ENCODE peak calls at places on chromosomes 11 and 22, in nine cellular contexts. C is CD8-positive, alpha-beta T cell; D is adipocyte; T is aorta; S is foreskin fibroblast; W is psoas muscle; Z is tibial artery; F is dorsolateral prefrontal cortex; K is fibroblast of mammary gland. A is an unnamed sample.

GRCh38 chr22:29156507-29156906 is 49.2 kb upstream of the EMID1 start:
- DNase-seq in C (no peak), D (no peak), T (no peak), S (peak), W (no peak), Z (peak), F (no peak), K (peak), A (no peak)

GRCh38 chr11:130894322-130895025 is 21.8 kb downstream of the SNX19 start:
- DNase-seq in C (peak), D (peak), T (peak), S (peak), W (peak), Z (peak), F (peak), K (peak), A (peak)

GRCh38 chr11:69465236-69466000 is 16.0 kb upstream of the LINC01488 start:
- DNase-seq in C (no peak), D (no peak), T (peak), S (no peak), W (peak), Z (no peak), F (no peak), K (no peak), A (no peak)

GRCh38 chr11:23856654-23857053 is 640.2 kb upstream of the LUZP2 start:
- DNase-seq in C (no peak), D (peak), T (no peak), S (peak), W (no peak), Z (no peak), F (no peak), K (peak), A (no peak)

GRCh38 chr22:20595461-20595860 is 88.1 kb downstream of the MED15 start:
- DNase-seq in C (no peak), D (no peak), T (no peak), S (no peak), W (no peak), Z (no peak), F (no peak), K (no peak), A (no peak)

GRCh38 chr22:23315341-23315917 is 135.1 kb downstream of the BCR start:
- DNase-seq in C (peak), D (peak), T (peak), S (peak), W (peak), Z (peak), F (peak), K (peak), A (peak)

GRCh38 chr11:121328213-121328966 is 35.8 kb downstream of the SC5D start:
- DNase-seq in C (peak), D (no peak), T (no peak), S (no peak), W (no peak), Z (no peak), F (no peak), K (no peak), A (no peak)

GRCh38 chr11:116842117-116842516 is 4.7 kb upstream of the APOA1 start:
- DNase-seq in C (no peak), D (no peak), T (no peak), S (no peak), W (no peak), Z (no peak), F (no peak), K (no peak), A (no peak)

GRCh38 chr22:39546064-39546365 is 13.5 kb upstream of the RPS19BP1 start:
- DNase-seq in C (no peak), D (no peak), T (no peak), S (no peak), W (no peak), Z (no peak), F (no peak), K (no peak), A (no peak)

GRCh38 chr11:119356349-119357031 is 10.0 kb upstream of the MFRP start:
- DNase-seq in C (peak), D (peak), T (peak), S (peak), W (peak), Z (peak), F (peak), K (peak), A (peak)

GRCh38 chr11:10444725-10445286 is 10.3 kb upstream of the AMPD3 start:
- DNase-seq in C (no peak), D (no peak), T (peak), S (no peak), W (no peak), Z (peak), F (no peak), K (no peak), A (no peak)

GRCh38 chr11:112128483-112129121 is 35.3 kb downstream of the IL18 start:
- DNase-seq in C (no peak), D (peak), T (peak), S (peak), W (peak), Z (no peak), F (no peak), K (peak), A (no peak)

GRCh38 chr22:20243545-20244249 is 24.4 kb downstream of the RTN4R start:
- DNase-seq in C (peak), D (peak), T (peak), S (peak), W (no peak), Z (no peak), F (peak), K (peak), A (peak)

GRCh38 chr11:130157840-130158239 is 1.7 kb upstream of the ST14 start:
- DNase-seq in C (no peak), D (no peak), T (no peak), S (no peak), W (no peak), Z (no peak), F (no peak), K (no peak), A (no peak)

GRCh38 chr11:126862664-126863247 is 137.8 kb downstream of the KIRREL3 start:
- DNase-seq in C (no peak), D (no peak), T (no peak), S (no peak), W (no peak), Z (no peak), F (no peak), K (no peak), A (no peak)

GRCh38 chr11:65254724-65255123 is 7.0 kb upstream of the POLA2 start:
- DNase-seq in C (no peak), D (no peak), T (no peak), S (no peak), W (no peak), Z (no peak), F (no peak), K (peak), A (no peak)

GRCh38 chr11:70415642-70416395 is 17.5 kb downstream of the CTTN start:
- DNase-seq in C (no peak), D (peak), T (no peak), S (peak), W (no peak), Z (no peak), F (no peak), K (peak), A (no peak)

GRCh38 chr22:45844949-45845613 is 131.9 kb downstream of the WNT7B start:
- DNase-seq in C (no peak), D (no peak), T (no peak), S (no peak), W (no peak), Z (no peak), F (no peak), K (no peak), A (no peak)

GRCh38 chr22:27797793-27798525 is 3.6 kb downstream of the MN1 start:
- DNase-seq in C (no peak), D (peak), T (peak), S (no peak), W (peak), Z (no peak), F (no peak), K (no peak), A (no peak)

GRCh38 chr11:122439911-122440782 is 215.4 kb upstream of the UBASH3B start:
- DNase-seq in C (no peak), D (peak), T (no peak), S (peak), W (peak), Z (peak), F (peak), K (peak), A (peak)
- H3K4me3 ChIP-seq in C (no peak), D (peak), T (peak), S (peak), W (peak), Z (peak), F (peak), K (peak), A (peak)

DNA sequence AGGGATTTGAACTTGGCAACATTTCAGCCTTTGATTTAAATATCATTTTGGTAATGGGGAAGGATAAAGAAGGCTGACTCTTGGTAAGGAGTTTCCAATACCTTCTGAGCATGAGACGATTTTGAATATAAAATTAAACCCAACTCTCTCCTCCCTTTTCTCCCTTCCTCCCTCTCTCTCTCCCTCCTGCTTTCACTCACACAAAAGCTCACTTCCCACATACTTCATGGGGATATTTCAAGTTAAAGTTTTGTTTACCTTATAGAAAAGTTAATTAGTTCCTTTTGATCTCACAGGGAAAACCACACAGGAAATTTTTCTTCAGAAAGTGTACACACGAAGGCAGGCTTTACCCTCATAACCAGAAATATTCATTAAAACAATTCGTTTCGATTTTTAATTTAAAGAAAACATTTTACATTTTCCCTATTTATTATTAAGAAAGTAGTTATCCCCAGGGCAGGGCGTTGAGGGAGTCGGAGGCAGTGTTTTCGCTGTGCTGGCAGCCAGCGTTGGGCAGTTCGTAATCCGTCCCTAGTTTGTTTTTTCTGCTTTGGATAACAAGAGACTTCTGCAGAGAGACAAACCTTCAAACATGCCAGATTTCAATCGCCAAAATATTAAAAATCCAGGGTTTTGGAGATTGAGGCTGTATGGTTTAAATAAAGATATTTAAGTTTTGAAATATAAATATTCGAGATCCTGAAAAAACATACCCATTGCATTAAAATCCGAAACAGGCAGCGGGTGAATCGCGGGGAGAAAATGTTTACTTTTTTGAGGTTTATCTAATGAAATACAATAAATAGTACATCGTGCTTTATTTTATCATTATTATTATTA is 25.3 kb upstream of the ALX4 start:
- DNase-seq in C (no peak), D (no peak), T (no peak), S (no peak), W (no peak), Z (no peak), F (no peak), K (no peak), A (no peak)
- H3K4me3 ChIP-seq in C (no peak), D (no peak), T (no peak), S (no peak), W (no peak), Z (no peak), F (no peak), K (no peak), A (no peak)

GRCh38 chr11:1854132-1854948 is 1.5 kb downstream of the LSP1 start:
- DNase-seq in C (no peak), D (no peak), T (no peak), S (no peak), W (peak), Z (no peak), F (no peak), K (no peak), A (no peak)

GRCh38 chr11:1854949-1855885 is 2.3 kb downstream of the LSP1 start:
- DNase-seq in C (no peak), D (no peak), T (no peak), S (no peak), W (no peak), Z (no peak), F (no peak), K (no peak), A (no peak)

GRCh38 chr11:1852885-1853284 is at the start of gene LSP1:
- DNase-seq in C (peak), D (no peak), T (peak), S (no peak), W (peak), Z (no peak), F (no peak), K (no peak), A (no peak)

GRCh38 chr11:1852271-1852877 is 510 bp upstream of the LSP1 start:
- DNase-seq in C (no peak), D (no peak), T (no peak), S (no peak), W (peak), Z (no peak), F (no peak), K (no peak), A (no peak)

DNA sequence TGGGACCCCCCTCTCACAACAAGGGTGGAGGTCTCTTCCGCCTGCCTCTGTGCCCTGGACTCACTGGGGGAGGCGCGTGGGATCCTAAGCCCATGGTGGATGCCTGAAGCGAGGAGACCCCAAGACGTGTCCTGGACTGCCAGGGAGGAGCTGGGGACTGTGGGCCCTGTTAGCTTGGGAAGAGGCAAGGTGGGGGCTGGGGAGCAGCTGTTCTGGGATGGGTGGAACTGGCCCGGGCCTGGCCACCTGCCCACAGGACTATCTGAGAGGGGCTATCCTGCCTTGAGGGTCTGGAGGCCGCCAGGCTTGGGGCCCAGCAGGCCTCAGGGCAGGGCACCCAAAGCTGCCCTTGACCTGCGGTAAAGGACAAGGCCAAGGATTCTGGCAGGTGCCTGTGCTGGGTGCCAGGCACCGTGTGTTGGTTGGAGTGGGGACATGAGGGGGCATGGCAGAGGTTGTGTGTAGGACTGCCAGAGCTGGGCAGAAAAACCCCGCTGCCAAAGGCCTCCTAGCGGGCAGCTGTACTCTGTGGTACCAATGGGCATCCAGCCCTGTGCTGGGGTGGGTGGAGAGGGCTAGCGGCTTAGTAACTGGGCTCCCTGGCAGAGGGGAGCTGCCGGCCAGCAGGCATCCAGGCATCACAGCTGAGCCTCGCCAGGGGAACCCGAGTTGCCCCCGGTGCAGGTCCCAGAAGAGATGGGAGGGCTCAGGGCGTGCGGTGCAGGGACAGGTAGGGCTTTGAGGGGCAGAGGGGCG is 670 bp downstream of the LSP1 start:
- DNase-seq in C (peak), D (no peak), T (no peak), S (no peak), W (no peak), Z (no peak), F (no peak), K (no peak), A (no peak)
- H3K4me3 ChIP-seq in C (peak), D (no peak), T (no peak), S (no peak), W (peak), Z (peak), F (no peak), K (no peak), A (no peak)

DNA sequence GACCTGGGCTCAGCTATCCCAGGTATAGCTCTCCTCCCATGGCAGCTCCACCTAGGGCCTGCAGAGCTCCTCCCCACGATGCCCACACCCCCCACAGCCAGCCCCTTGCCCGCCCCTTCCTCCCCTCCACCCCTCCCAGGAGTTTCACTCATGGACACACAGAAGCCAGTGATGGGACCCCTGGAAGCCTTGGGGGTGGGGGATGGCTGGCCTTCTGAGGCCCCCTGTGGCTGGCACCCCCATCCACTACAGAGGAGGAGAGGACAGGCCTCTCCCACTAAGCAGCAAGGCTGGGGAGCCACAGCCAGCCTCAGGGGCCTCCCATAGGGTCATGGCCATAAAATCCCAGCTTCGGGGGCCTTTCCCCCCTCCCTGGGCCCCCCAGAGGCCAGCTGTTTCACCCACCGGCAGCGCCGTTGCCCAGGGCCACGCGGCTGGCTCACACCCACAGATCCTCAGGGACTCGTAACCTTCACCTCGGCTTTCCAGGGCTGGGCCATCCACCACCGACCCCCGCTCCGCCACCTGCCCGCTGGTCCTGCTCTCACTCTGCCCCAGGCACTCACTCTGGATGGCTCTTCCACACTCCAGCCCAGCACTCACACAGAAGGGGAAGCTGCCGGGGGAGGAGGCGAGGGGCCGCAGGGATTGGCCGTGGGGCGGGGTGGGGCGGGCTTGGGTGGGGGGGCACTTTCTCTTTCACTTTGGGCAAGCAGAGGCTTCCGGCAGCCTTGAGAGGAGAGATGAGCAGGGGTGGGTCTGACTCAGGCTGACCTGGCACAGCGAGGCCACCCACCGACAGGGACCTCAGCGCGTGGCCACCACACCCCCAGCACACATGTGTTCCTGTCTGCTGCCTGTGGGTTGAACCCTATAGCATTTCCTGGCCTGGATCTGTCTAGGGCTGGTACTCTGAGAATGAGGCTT is 2.2 kb downstream of the SLC25A22 start:
- DNase-seq in C (peak), D (peak), T (peak), S (peak), W (peak), Z (peak), F (no peak), K (peak), A (peak)
- H3K4me3 ChIP-seq in C (peak), D (peak), T (peak), S (peak), W (peak), Z (peak), F (peak), K (peak), A (peak)

GRCh38 chr11:113774174-113774503 is 647 bp upstream of the ZW10 start:
- DNase-seq in C (no peak), D (no peak), T (no peak), S (no peak), W (no peak), Z (no peak), F (no peak), K (no peak), A (no peak)

GRCh38 chr11:113782134-113782533 is 2.5 kb downstream of the CLDN25 start:
- DNase-seq in C (no peak), D (no peak), T (no peak), S (no peak), W (no peak), Z (no peak), F (no peak), K (no peak), A (no peak)

GRCh38 chr11:113779496-113779895 is at the start of gene CLDN25:
- DNase-seq in C (no peak), D (no peak), T (no peak), S (no peak), W (no peak), Z (no peak), F (no peak), K (no peak), A (no peak)

GRCh38 chr11:113781682-113782081 is 2.1 kb downstream of the CLDN25 start:
- DNase-seq in C (no peak), D (no peak), T (no peak), S (no peak), W (no peak), Z (no peak), F (no peak), K (no peak), A (no peak)

GRCh38 chr11:113778111-113778910 is 1.3 kb upstream of the CLDN25 start:
- DNase-seq in C (no peak), D (peak), T (peak), S (peak), W (peak), Z (peak), F (peak), K (peak), A (no peak)
- H3K4me3 ChIP-seq in C (no peak), D (no peak), T (no peak), S (no peak), W (peak), Z (peak), F (peak), K (no peak), A (no peak)

A was measured in right atrium auricular region.